ENCODE peak calls at places on chromosomes 2 and 18, in six cellular contexts. T is BE2C, M is breast epithelium, V is hepatocyte, O is astrocyte, Z is HepG2. P is an unnamed sample. For H3K9me3 and H3K27me3, the result is how much of the 10 kb centered on the place peaks cover.

GRCh38 chr18:49368876-49369440 is 91.5 kb downstream of the DYM start:
- DNase-seq in T (no peak), M (peak), Z (peak), V (no peak), O (no peak), P (no peak)

GRCh38 chr2:90645-91312 is 44.5 kb upstream of the FAM110C start:
- DNase-seq in V (no peak), T (no peak), O (no peak), M (no peak), Z (no peak), P (no peak)

GRCh38 chr18:9961031-9961430 is 47.2 kb downstream of the VAPA start:
- DNase-seq in O (peak), T (no peak), M (no peak), Z (no peak), V (no peak), P (no peak)

GRCh38 chr2:145043399-145043834 is 523.5 kb upstream of the ZEB2 start:
- DNase-seq in M (no peak), O (no peak), T (peak), Z (no peak), V (no peak), P (no peak)

GRCh38 chr2:3314626-3315025 is 63.0 kb downstream of the EIPR1 start:
- DNase-seq in O (no peak), V (no peak), T (no peak), Z (no peak), M (no peak), P (no peak)

GRCh38 chr2:109351164-109351756 is 222.3 kb downstream of the SH3RF3 start:
- DNase-seq in Z (no peak), M (peak), V (no peak), O (peak), T (no peak), P (peak)

GRCh38 chr2:65991864-65992554 is 442.9 kb upstream of the MEIS1 start:
- DNase-seq in V (peak), T (no peak), Z (no peak), O (no peak), M (no peak), P (no peak)

GRCh38 chr2:235537186-235537585 is 43.3 kb downstream of the AGAP1 start:
- DNase-seq in V (no peak), T (no peak), Z (no peak), M (no peak), O (no peak), P (no peak)

GRCh38 chr18:56286775-56287174 is 351.6 kb downstream of the TXNL1 start:
- DNase-seq in T (no peak), Z (no peak), V (no peak), M (no peak), O (peak), P (peak)

GRCh38 chr2:239930871-239931771 is 94.0 kb downstream of the NDUFA10 start:
- DNase-seq in M (peak), Z (no peak), T (peak), O (no peak), V (no peak), P (no peak)

GRCh38 chr18:60826346-60826745 is 453.8 kb upstream of the MC4R start:
- DNase-seq in T (no peak), Z (peak), M (no peak), O (no peak), V (no peak), P (no peak)

GRCh38 chr18:13703899-13704298 is 22.5 kb downstream of the FAM210A start:
- DNase-seq in T (no peak), M (no peak), O (peak), V (no peak), Z (peak), P (no peak)
- H3K9me3 ChIP-seq in T (under half), M (under half), O (under half), V (under half), Z (half or more), P (under half)

GRCh38 chr2:112646791-112647720 is 1.3 kb downstream of the SLC20A1 start:
- DNase-seq in M (no peak), O (no peak), T (no peak), V (no peak), Z (no peak), P (no peak)
- TF ChIP-seq CTCF in M (no peak), O (no peak), T (no peak), V (no peak), Z (no peak), P (no peak)

GRCh38 chr2:161913865-161914264 is 160.2 kb downstream of the DPP4 start:
- DNase-seq in T (no peak), M (no peak), Z (no peak), O (peak), V (no peak), P (no peak)
- H3K27me3 ChIP-seq in T (under half), M (under half), Z (under half), O (under half), V (under half), P (under half)

GRCh38 chr18:78926243-78926615 is 53.4 kb upstream of the SALL3 start:
- DNase-seq in O (no peak), M (no peak), V (no peak), Z (no peak), T (no peak), P (no peak)

GRCh38 chr18:78927156-78927555 is 52.5 kb upstream of the SALL3 start:
- DNase-seq in V (no peak), M (no peak), Z (no peak), T (no peak), O (no peak), P (no peak)

GRCh38 chr18:78925193-78925540 is 54.5 kb upstream of the SALL3 start:
- DNase-seq in V (no peak), T (no peak), Z (no peak), M (no peak), O (no peak), P (no peak)

GRCh38 chr18:78924301-78925192 is 55.1 kb upstream of the SALL3 start:
- DNase-seq in O (no peak), T (no peak), Z (no peak), M (no peak), V (no peak), P (no peak)

GRCh38 chr18:78925557-78926242 is 53.9 kb upstream of the SALL3 start:
- DNase-seq in O (no peak), V (no peak), T (no peak), Z (no peak), M (no peak), P (no peak)
- H3K9me3 ChIP-seq in O (under half), V (under half), T (under half), Z (under half), M (under half), P (half or more)

DNA sequence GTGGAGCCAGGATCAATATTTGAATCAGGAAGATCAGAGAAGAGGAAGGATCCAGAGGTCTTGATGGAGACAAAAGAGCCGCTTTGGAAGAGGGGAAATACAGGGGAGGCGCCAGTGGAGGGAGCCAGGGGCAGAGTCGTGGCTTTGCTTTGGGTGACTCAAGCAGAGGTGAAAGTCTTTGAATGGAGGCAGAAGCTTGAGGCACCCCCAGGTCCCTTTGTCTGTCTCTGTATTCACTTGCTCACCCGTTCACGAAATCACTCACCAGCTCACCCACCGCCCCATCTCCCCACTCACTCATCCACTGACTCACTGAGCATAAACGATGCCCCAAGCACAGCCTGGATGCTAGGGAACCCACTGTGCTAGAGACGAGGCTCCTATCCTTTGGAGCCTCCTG is 134.1 kb downstream of the ACOXL start:
- DNase-seq in M (no peak), V (no peak), O (no peak), Z (no peak), T (no peak), P (no peak)
- TF ChIP-seq CTCF in M (no peak), V (no peak), O (no peak), Z (no peak), T (no peak), P (no peak)

DNA sequence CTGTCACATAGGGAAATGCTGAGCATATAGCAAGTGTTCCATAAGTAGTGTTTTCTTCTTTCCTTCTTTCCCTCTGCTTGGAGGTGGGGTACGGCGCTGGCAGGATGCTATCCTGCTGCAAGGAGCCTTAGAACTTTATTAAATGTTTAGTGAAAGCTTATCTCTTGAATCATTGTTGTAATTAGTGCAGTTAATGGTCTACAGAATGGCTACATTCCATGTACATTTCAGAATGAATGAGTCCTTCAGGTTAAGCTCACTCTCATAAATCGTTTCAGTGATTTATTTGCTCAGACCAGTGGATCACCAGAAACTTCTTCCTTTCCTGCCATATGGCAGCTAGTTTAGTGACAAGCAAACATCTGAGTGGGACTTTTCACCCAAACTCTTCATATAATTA is 3.3 kb upstream of the YWHAQ start:
- DNase-seq in M (no peak), V (no peak), O (no peak), Z (no peak), T (no peak), P (no peak)
- H3K27me3 ChIP-seq in M (under half), V (under half), O (under half), Z (under half), T (under half), P (under half)

P was measured in AG04450.